ENCODE peak calls at places on chromosomes 12 and 14, in ten cellular contexts. X is H9, Z is hepatocyte, M is uterus, U is glutamatergic neuron, V is neural progenitor cell, I is keratinocyte, B is GM20000, O is AG04450, E is pancreas. K is an unnamed sample.

GRCh38 chr14:58639842-58640484 is 2.2 kb downstream of the DACT1 start:
- DNase-seq in Z (peak; percentile 75), I (no peak), U (peak; percentile 43), M (no peak), B (peak; percentile 58), X (no peak), E (peak; percentile 35), V (peak; percentile 68), O (peak; percentile 49), K (peak; percentile 52)

GRCh38 chr14:76699901-76700590 is 61.2 kb upstream of the VASH1 start:
- DNase-seq in O (no peak), X (no peak), B (no peak), V (no peak), I (no peak), U (no peak), M (no peak), E (no peak), Z (no peak), K (no peak)

GRCh38 chr12:121804417-121805111 is 755 bp downstream of the SETD1B start:
- DNase-seq in M (peak; percentile 41), B (peak; percentile 69), I (no peak), U (no peak), O (no peak), E (peak; percentile 40), X (no peak), V (peak; percentile 50), Z (peak; percentile 67), K (peak; percentile 46)

GRCh38 chr14:94532462-94532861 is 23.2 kb upstream of the SERPINA12 start:
- DNase-seq in I (no peak), Z (no peak), U (no peak), O (no peak), X (no peak), B (no peak), M (no peak), E (no peak), V (no peak), K (no peak)

GRCh38 chr12:42296503-42297109 is 29.3 kb downstream of the ZCRB1 start:
- DNase-seq in I (no peak), B (no peak), U (no peak), M (no peak), E (no peak), Z (no peak), V (peak; percentile 17), O (no peak), X (no peak), K (no peak)

GRCh38 chr14:32078794-32079663 is 1.9 kb downstream of the ARHGAP5 start:
- DNase-seq in X (no peak), B (no peak), Z (peak; percentile 35), V (peak; percentile 24), I (no peak), E (no peak), O (no peak), U (no peak), M (no peak), K (no peak)

GRCh38 chr12:52362118-52362726 is 5.1 kb downstream of the KRT85 start:
- DNase-seq in Z (no peak), X (peak; percentile 73), U (no peak), M (no peak), V (no peak), O (no peak), B (no peak), E (no peak), I (no peak), K (no peak)

GRCh38 chr14:41605550-41606248 is 977 bp upstream of the LRFN5 start:
- DNase-seq in M (peak; percentile 27), Z (peak; percentile 56), X (peak; percentile 78), I (no peak), B (peak; percentile 21), U (peak; percentile 63), E (no peak), O (no peak), V (peak; percentile 75), K (peak; percentile 53)

GRCh38 chr12:65306603-65307501 is 28.4 kb downstream of the MSRB3 start:
- DNase-seq in V (peak; percentile 31), E (no peak), I (no peak), B (no peak), O (peak; percentile 39), U (no peak), Z (peak; percentile 78), M (peak; percentile 49), X (peak; percentile 37), K (peak; percentile 47)

GRCh38 chr12:10747730-10748129 is 24.6 kb upstream of the YBX3 start:
- DNase-seq in B (no peak), O (no peak), E (no peak), X (no peak), U (no peak), M (no peak), V (no peak), I (no peak), Z (no peak), K (no peak)

GRCh38 chr12:96210376-96211055 is 16.3 kb downstream of the ELK3 start:
- DNase-seq in O (no peak), B (peak; percentile 35), Z (no peak), V (no peak), I (no peak), U (no peak), X (no peak), E (no peak), M (no peak), K (no peak)

GRCh38 chr14:99129211-99129696 is 142.7 kb downstream of the BCL11B start:
- DNase-seq in X (no peak), Z (no peak), M (no peak), U (no peak), V (no peak), I (no peak), B (no peak), O (no peak), E (no peak), K (no peak)

GRCh38 chr12:90390947-90391346 is 564.0 kb downstream of the CCER1 start:
- DNase-seq in B (no peak), X (no peak), U (no peak), M (no peak), Z (no peak), O (no peak), E (no peak), V (no peak), I (no peak), K (no peak)

GRCh38 chr12:58106185-58106584 is 164.8 kb downstream of the ATP23 start:
- DNase-seq in Z (no peak), V (no peak), O (no peak), X (no peak), M (no peak), E (no peak), U (no peak), B (no peak), I (no peak), K (no peak)

GRCh38 chr12:58104443-58104842 is 163.1 kb downstream of the ATP23 start:
- DNase-seq in E (no peak), U (no peak), X (no peak), B (no peak), I (no peak), Z (no peak), M (no peak), O (no peak), V (no peak), K (no peak)

GRCh38 chr12:58099476-58099875 is 158.1 kb downstream of the ATP23 start:
- DNase-seq in I (no peak), M (no peak), E (no peak), B (no peak), V (no peak), X (no peak), U (no peak), O (no peak), Z (no peak), K (no peak)

DNA sequence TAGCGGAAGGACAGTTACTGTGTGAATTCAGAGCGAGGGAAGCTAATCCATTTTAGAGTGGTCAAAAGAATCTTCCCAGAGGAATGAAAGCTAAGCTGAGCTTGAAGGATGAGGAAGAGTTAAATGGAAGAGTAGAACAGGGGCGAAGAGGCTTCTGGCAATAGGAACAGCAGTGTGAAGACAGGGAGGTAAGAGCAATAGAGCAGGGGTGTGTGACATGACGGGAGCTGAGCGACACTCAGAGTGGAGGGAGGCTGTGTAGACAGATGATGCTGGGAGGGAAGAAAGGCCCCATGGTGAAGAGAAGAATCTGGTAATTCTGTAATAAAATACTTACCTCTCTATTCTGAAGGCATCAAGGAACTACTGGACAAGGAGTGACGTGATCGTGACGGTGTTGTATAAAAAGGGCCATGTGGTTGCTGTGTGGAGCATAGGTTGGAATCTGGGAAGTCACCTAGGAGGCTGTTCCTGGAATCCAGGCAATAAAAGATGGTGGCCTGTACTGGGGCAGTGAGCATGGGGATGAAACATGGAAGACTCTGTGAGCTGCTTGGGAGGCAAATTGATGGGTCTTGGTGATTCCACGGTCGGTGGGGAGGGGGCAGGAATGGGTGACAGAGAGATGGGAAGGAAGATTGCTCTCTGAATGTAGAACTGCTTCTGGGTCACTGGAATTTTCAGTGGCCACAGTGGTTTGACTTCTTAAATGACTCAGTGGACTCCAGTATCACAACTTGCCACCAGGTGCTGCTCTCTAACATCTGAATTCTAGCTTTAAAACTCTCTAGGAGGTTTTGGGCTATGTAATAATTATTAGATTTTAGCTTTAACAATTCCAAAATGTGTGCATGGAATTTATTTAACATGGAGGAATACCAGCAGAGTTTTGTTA is 164.1 kb downstream of the ATP23 start:
- DNase-seq in Z (no peak), E (no peak), O (no peak), U (no peak), I (no peak), M (no peak), V (no peak), B (no peak), X (no peak), K (no peak)
- TF ChIP-seq CTCF in Z (no peak), E (no peak), O (peak; percentile 51), U (no peak), I (peak; percentile 46), M (no peak), V (peak; percentile 34), B (no peak), X (peak; percentile 58), K (no peak)

GRCh38 chr12:53465679-53466078 is 13.8 kb downstream of the PCBP2 start:
- DNase-seq in O (no peak), E (no peak), Z (no peak), I (no peak), V (no peak), B (no peak), U (no peak), M (no peak), X (no peak), K (no peak)
- TF ChIP-seq CTCF in O (peak; percentile 4), E (no peak), Z (no peak), I (no peak), V (no peak), B (no peak), U (no peak), M (no peak), X (peak; percentile 17), K (no peak)

GRCh38 chr12:72472350-72472749 is 200.2 kb downstream of the TRHDE start:
- DNase-seq in M (no peak), X (no peak), E (no peak), O (no peak), U (no peak), Z (no peak), V (no peak), B (no peak), I (no peak), K (no peak)
- TF ChIP-seq CTCF in M (no peak), X (no peak), E (no peak), O (no peak), U (no peak), Z (no peak), V (no peak), B (no peak), I (no peak), K (no peak)

DNA sequence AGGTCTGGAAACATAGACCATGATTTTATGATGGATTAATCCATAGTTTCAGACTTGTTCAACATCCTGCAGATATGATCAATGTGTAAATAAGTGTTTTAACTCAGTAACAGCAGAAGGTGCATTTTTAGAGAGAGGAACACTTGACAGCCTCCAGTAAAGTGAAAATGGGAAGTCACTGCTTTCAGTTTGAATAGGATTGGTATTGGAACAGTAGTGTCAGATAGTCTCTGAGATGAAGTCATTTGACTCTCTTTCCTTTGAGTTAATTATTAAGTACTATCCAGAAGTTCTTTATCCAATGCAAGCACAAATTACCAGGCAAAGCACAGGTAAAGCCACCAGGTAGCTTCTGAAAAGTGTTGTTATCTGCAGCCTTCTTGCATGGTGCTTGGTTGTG is 14.5 kb upstream of the NAV3 start:
- DNase-seq in U (no peak), O (no peak), V (no peak), M (no peak), I (no peak), Z (no peak), E (no peak), X (no peak), B (peak; percentile 8), K (no peak)
- TF ChIP-seq CTCF in U (no peak), O (no peak), V (no peak), M (no peak), I (no peak), Z (no peak), E (no peak), X (no peak), B (no peak), K (no peak)

K was measured in nephron progenitor cell.